ENCODE peak calls at places on chromosomes 1 and 21, in ten cellular contexts. U, Y, V, E, W, L, X, O, R and G are unnamed samples.

GRCh38 chr1:19414490-19414889 is 70.8 kb downstream of the CAPZB start:
- DNase-seq in U (no peak), V (no peak), L (no peak), E (no peak), X (no peak), R (no peak), Y (no peak), O (peak), W (no peak), G (no peak)

GRCh38 chr1:43706598-43707190 is 642 bp upstream of the ST3GAL3 start:
- DNase-seq in R (no peak), E (peak), Y (no peak), X (no peak), L (no peak), U (peak), O (no peak), W (no peak), V (peak), G (no peak)

GRCh38 chr1:32063261-32063681 is 9.5 kb upstream of the TMEM39B start:
- DNase-seq in O (no peak), V (no peak), E (peak), W (no peak), Y (peak), X (peak), R (no peak), U (peak), L (no peak), G (peak)

GRCh38 chr21:46253610-46254124 is 25.1 kb upstream of the LSS start:
- DNase-seq in U (peak), O (no peak), W (no peak), R (peak), X (peak), E (no peak), Y (peak), L (no peak), V (no peak), G (peak)

GRCh38 chr21:33411949-33412430 is 8.8 kb downstream of the IFNGR2 start:
- DNase-seq in V (peak), O (no peak), R (no peak), Y (no peak), W (no peak), X (peak), E (no peak), U (no peak), L (no peak), G (no peak)

GRCh38 chr1:30321996-30322858 is 401.2 kb downstream of the MATN1 start:
- DNase-seq in Y (no peak), U (no peak), W (no peak), O (no peak), X (no peak), E (no peak), L (no peak), V (no peak), R (no peak), G (no peak)

GRCh38 chr1:201228011-201228983 is 37.7 kb downstream of the IGFN1 start:
- DNase-seq in X (no peak), R (peak), E (no peak), L (no peak), V (no peak), U (no peak), O (no peak), W (no peak), Y (no peak), G (no peak)

GRCh38 chr1:27570383-27570755 is 33.6 kb downstream of the AHDC1 start:
- DNase-seq in W (no peak), O (no peak), Y (no peak), R (no peak), L (no peak), X (no peak), U (no peak), V (no peak), E (no peak), G (no peak)

GRCh38 chr1:223421676-223422075 is 28.5 kb downstream of the CCDC185 start:
- DNase-seq in W (no peak), X (no peak), V (no peak), E (peak), L (no peak), O (no peak), U (no peak), R (no peak), Y (no peak), G (no peak)

GRCh38 chr1:232589809-232590741 is 39.9 kb downstream of the SIPA1L2 start:
- DNase-seq in R (no peak), E (no peak), V (no peak), X (no peak), Y (no peak), W (no peak), U (no peak), L (no peak), O (no peak), G (peak)

GRCh38 chr1:179583869-179584268 is 7.8 kb upstream of the TDRD5 start:
- DNase-seq in U (no peak), E (no peak), R (no peak), W (no peak), X (no peak), L (no peak), Y (no peak), V (no peak), O (no peak), G (no peak)

GRCh38 chr1:201766117-201766863 is 62.7 kb upstream of the IPO9 start:
- DNase-seq in O (peak), R (no peak), U (no peak), W (no peak), L (peak), X (no peak), Y (no peak), E (peak), V (no peak), G (no peak)

GRCh38 chr1:85030536-85030935 is 17.8 kb downstream of the MCOLN3 start:
- DNase-seq in E (no peak), X (no peak), Y (no peak), V (no peak), R (no peak), U (no peak), W (no peak), O (no peak), L (no peak), G (no peak)

GRCh38 chr1:190170321-190170720 is 307.3 kb downstream of the BRINP3 start:
- DNase-seq in O (no peak), R (no peak), U (no peak), L (no peak), X (no peak), V (no peak), W (no peak), Y (no peak), E (peak), G (no peak)

GRCh38 chr1:52523376-52523775 is 29.5 kb downstream of the TUT4 start:
- DNase-seq in O (no peak), V (no peak), Y (no peak), X (peak), U (peak), R (no peak), E (no peak), L (no peak), W (no peak), G (no peak)

DNA sequence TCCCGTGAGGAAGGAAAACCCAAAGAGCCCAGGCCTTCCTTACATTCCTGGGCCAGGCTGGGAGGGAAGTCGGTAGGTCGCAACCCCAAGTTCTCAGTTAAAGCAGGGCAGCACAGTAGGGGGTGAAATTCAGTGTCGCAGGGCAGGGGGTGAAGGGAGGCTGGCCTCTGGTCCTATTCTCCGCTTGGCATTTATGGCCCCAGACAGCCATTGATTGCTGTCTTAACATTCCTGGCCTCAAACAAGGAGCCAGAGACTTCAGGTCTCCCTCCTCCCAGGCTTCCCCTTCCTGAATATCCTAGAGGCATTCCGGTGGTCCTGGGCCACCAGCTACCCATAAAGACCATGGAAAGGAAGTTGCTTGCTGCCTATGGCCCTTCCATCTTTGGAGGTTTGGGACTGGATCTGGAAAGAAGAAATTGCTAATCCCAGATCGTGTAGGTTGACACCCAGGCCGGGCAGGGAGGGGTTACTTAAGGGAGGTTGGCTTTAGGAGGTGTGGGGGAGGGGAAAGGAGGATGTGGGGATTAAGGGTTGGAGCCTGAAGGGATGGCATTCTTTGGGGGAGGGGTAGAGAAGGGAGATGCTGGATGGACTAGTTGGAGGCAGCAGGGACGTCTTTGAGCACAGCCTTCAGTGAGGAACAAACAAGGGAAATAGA is 1.7 kb downstream of the LIN28A start:
- DNase-seq in L (no peak), E (no peak), V (no peak), W (no peak), O (no peak), X (no peak), U (no peak), Y (no peak), R (no peak), G (no peak)
- H3K4me3 ChIP-seq in L (no peak), E (no peak), V (no peak), W (no peak), O (no peak), X (no peak), U (no peak), Y (no peak), R (no peak), G (no peak)

GRCh38 chr1:1087351-1088035 is 13.4 kb upstream of the RNF223 start:
- DNase-seq in W (no peak), V (peak), R (peak), X (no peak), O (no peak), Y (no peak), E (no peak), U (no peak), L (no peak), G (no peak)
- H3K4me3 ChIP-seq in W (no peak), V (no peak), R (no peak), X (no peak), O (no peak), Y (no peak), E (no peak), U (no peak), L (no peak), G (no peak)

GRCh38 chr21:36297938-36298572 is 21.9 kb upstream of the MORC3 start:
- DNase-seq in W (peak), V (peak), X (peak), R (peak), O (peak), U (peak), Y (no peak), L (peak), E (peak), G (peak)
- H3K4me3 ChIP-seq in W (peak), V (peak), X (peak), R (peak), O (no peak), U (peak), Y (no peak), L (no peak), E (no peak), G (peak)

DNA sequence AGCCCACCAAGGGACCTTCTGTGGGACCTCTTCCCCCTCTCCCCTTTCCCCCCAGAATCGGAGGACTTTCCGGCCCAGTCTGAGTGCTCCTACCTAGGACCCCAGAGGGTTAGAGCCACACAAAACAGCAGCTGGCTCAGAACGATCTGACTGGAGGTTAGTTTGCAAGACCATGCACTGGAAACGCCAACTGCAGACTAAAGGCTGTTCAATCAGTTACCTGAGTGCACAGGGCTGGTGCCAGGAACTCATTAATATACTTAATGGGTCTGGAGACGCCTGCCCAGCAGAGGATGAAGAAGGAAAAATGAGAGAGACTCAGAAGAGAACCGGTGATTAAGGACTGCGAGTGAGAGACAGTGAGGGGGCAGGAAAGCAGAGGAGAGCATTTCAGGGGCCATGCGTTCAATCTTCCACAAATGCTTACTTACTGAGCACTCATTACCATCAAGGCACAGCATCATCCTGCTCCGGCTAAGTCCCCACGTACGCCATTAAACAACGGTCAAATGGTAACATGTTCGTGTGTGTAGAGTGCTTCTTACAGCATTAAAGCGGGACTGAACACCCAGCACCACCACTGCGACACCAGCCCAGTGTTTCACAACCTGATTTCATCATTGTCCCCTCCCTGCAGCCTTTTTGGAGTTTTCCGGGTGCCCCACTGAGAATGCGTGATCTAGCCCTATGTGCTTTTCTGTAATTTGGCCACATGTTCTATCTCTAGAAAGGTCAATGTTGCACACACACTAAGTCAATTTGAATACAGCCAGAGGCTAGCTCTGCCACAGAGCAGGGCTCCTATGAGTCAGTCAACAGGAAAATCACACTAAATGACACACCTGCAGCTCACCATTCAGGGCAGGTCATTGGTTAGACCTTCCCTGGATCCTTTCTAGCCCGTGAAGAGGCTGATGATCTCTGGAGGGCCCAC is 7.6 kb downstream of the ENO1 start:
- DNase-seq in R (no peak), L (no peak), E (peak), X (no peak), O (no peak), W (no peak), V (no peak), Y (no peak), U (no peak), G (no peak)
- H3K4me3 ChIP-seq in R (no peak), L (no peak), E (no peak), X (no peak), O (no peak), W (no peak), V (no peak), Y (no peak), U (no peak), G (no peak)

DNA sequence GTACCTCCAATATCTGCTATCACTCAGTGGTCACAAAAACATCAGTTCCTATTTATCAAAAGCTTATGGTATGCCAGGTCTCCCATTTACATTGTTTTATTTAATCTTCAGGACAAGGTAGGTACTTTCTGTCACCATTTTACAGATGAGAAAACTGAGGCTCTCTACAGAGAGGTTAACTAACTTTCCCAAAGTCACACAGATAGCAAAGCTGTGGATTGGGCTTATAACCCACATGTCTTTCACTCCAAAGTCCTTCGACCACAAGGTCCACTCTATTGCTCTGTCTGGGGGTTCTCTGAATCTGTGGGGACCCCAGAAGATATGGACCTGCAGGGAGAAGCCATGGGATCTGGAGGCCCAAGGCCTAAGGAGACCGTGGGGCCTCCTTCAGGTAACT is 26.6 kb upstream of the EPS8L3 start:
- DNase-seq in W (peak), V (no peak), X (no peak), Y (no peak), U (no peak), E (no peak), O (no peak), R (no peak), L (no peak), G (no peak)
- H3K4me3 ChIP-seq in W (no peak), V (no peak), X (no peak), Y (no peak), U (no peak), E (no peak), O (no peak), R (peak), L (no peak), G (no peak)

DNA sequence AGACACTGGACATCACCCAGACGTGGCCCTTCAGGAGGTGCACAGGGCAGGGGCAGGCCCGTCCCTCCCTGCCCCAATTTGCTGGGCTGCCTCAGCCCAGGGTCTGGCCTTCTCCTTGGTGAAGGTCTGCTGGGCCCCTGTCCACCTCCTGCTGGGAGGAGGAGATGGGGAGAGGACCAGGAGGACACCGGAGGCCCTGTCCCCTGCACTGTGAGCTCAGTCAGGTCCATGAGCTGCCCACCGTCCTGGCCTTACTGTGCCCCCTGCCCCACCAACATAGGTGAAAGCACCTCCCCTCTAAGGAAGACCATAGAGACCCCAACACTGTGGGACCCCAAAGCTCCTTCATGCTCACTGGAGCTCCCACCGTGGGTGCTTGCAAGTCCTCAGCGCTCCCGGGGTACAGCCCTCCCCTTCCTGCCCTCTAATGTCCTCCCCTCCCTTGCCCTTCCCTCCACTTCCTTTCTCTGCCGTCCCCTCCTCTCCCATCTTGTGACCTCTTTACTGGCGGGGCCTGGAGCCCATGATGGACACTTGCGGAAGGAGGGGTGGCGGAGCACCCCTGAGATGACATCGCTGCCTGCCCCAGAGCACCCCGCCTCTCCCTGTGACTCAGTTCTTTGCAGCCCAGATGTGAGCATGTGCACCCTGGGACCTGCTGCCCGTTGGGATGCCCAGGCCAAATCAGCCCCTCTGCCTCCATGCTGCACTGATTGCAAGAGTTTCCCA is 4.6 kb downstream of the LRRC3 start:
- DNase-seq in R (peak), V (no peak), U (no peak), O (no peak), W (no peak), Y (no peak), L (no peak), E (no peak), X (no peak), G (no peak)
- H3K4me3 ChIP-seq in R (no peak), V (no peak), U (no peak), O (no peak), W (no peak), Y (no peak), L (no peak), E (no peak), X (no peak), G (no peak)

GRCh38 chr1:83857705-83858104 is 141.2 kb downstream of the TTLL7 start:
- DNase-seq in O (no peak), U (no peak), R (no peak), Y (no peak), X (no peak), E (no peak), L (no peak), W (no peak), V (no peak), G (no peak)

GRCh38 chr1:83857108-83857507 is 141.8 kb downstream of the TTLL7 start:
- DNase-seq in V (no peak), O (no peak), E (no peak), Y (no peak), L (no peak), X (peak), R (no peak), U (no peak), W (no peak), G (peak)

GRCh38 chr1:83856381-83856780 is 142.6 kb downstream of the TTLL7 start:
- DNase-seq in L (no peak), W (no peak), U (no peak), O (no peak), R (no peak), X (no peak), E (no peak), Y (no peak), V (no peak), G (no peak)

DNA sequence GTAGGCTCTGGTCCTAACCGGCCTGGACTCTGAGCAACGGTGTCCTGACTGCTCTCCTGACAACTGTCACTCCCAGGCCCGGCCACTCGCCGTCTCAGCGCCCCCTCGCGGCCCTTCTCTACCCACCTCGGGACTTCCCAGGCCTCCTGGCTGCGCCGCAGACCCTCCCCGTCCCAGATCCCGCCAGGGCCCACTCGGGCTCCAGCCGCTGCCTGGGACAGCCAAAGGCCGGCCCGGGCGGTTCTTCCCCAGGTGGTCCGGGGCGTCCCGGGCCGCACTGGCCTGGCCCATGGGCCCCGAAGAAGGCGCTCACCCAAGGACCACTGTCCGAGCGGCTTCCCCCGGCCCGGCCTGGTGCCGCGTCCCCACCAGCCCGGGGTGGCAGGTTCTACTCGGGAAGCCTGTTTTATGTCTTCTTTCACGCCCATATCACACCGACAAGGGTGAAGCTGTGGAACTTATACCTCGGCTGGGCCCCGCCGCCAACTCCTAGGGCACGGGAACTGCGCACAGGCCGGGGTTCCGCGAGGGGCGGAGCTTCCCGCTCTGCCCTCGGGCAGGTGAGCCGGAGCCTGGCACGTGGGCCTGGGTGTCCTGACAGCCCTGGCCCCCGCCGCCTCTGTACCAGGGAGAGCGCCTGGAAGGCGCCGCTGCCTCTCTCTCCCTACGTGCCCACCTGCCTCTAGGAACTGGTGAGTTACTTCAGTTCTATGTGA is 138.3 kb downstream of the TTLL7 start:
- DNase-seq in O (peak), Y (no peak), X (peak), W (peak), E (peak), R (peak), L (peak), U (peak), V (peak), G (no peak)
- H3K4me3 ChIP-seq in O (peak), Y (no peak), X (no peak), W (peak), E (peak), R (peak), L (peak), U (peak), V (peak), G (no peak)